ENCODE peak calls at places on chromosomes 13 and 19, in eight cellular contexts. S is mesendoderm, H is mammary epithelial cell, R is PC-3, B is fibroblast of lung, C is K562, E is neural progenitor cell, D is DND-41. J is an unnamed sample. For H3K79me2 and H3K27me3, the result is how much of the 10 kb centered on the place peaks cover.

GRCh38 chr19:33622809-33623511 is 1.2 kb downstream of the CHST8 start:
- DNase-seq in S (peak), C (no peak), H (no peak), D (no peak), B (no peak), R (no peak), E (peak), J (peak)

GRCh38 chr19:16078311-16078758 is 2.0 kb downstream of the TPM4 start:
- DNase-seq in S (peak), H (peak), B (peak), R (peak), C (no peak), D (peak), E (peak), J (peak)

GRCh38 chr19:1276620-1277007 is 1.3 kb downstream of the FAM174C start:
- DNase-seq in D (no peak), B (no peak), E (no peak), C (no peak), S (no peak), H (no peak), R (no peak), J (no peak)

GRCh38 chr19:46213156-46213555 is 16.4 kb upstream of the IGFL1 start:
- DNase-seq in D (no peak), S (peak), B (no peak), H (no peak), R (no peak), E (no peak), C (no peak), J (no peak)

GRCh38 chr13:110651271-110651670 is 35.9 kb downstream of the NAXD start:
- DNase-seq in C (no peak), E (no peak), H (no peak), R (no peak), D (no peak), B (no peak), S (no peak), J (no peak)

GRCh38 chr19:3178377-3178972 is at the start of gene S1PR4:
- DNase-seq in B (no peak), R (no peak), D (peak), S (no peak), H (no peak), E (no peak), C (no peak), J (no peak)

GRCh38 chr19:13729859-13730258 is 34.5 kb upstream of the MRI1 start:
- DNase-seq in S (no peak), E (no peak), H (no peak), B (peak), R (peak), C (no peak), D (no peak), J (peak)

GRCh38 chr13:98496239-98496668 is 80.7 kb downstream of the STK24 start:
- DNase-seq in C (no peak), B (no peak), S (no peak), E (no peak), H (no peak), D (no peak), R (no peak), J (peak)

GRCh38 chr19:35231956-35232746 is 3.6 kb upstream of the FAM187B start:
- DNase-seq in S (no peak), R (no peak), H (no peak), E (no peak), B (no peak), C (no peak), D (no peak), J (no peak)

GRCh38 chr19:35786299-35787160 is 11.2 kb downstream of the ARHGAP33 start:
- DNase-seq in R (no peak), E (no peak), C (no peak), D (no peak), S (no peak), H (no peak), B (no peak), J (no peak)

GRCh38 chr19:48468806-48469055 is 438 bp upstream of the CYTH2 start:
- DNase-seq in E (no peak), H (no peak), B (no peak), S (no peak), R (no peak), C (no peak), D (no peak), J (no peak)

GRCh38 chr13:25678398-25678797 is 306.6 kb downstream of the ATP8A2 start:
- DNase-seq in R (no peak), H (no peak), E (no peak), C (no peak), S (peak), B (no peak), D (peak), J (no peak)

GRCh38 chr13:39350461-39350881 is 252.5 kb downstream of the LHFPL6 start:
- DNase-seq in E (peak), B (peak), R (no peak), S (no peak), C (no peak), H (no peak), D (no peak), J (no peak)

GRCh38 chr19:2813235-2814160 is 6.2 kb upstream of the ZNF554 start:
- DNase-seq in C (no peak), B (no peak), H (no peak), S (peak), R (no peak), D (no peak), E (no peak), J (no peak)

GRCh38 chr19:5873617-5874199 is 3.4 kb upstream of the FUT5 start:
- DNase-seq in S (no peak), C (no peak), E (no peak), H (no peak), D (no peak), R (no peak), B (no peak), J (no peak)

GRCh38 chr13:112346173-112346898 is 29.8 kb upstream of the SPACA7 start:
- DNase-seq in R (no peak), H (no peak), D (no peak), S (peak), B (no peak), C (no peak), E (peak), J (peak)

GRCh38 chr19:36483653-36484052 is 5.7 kb downstream of the ZNF566 start:
- DNase-seq in S (no peak), B (no peak), D (no peak), E (no peak), H (no peak), C (no peak), R (no peak), J (no peak)

GRCh38 chr19:38059897-38060296 is 152.9 kb downstream of the SIPA1L3 start:
- DNase-seq in S (no peak), H (no peak), C (no peak), B (no peak), E (no peak), R (no peak), D (no peak), J (no peak)

GRCh38 chr19:44657211-44657921 is 13.7 kb downstream of the PVR start:
- DNase-seq in E (peak), B (peak), S (peak), C (peak), D (peak), H (no peak), R (peak), J (peak)
- H3K79me2 ChIP-seq in E (under half), B (under half), S (under half), C (under half), D (under half), H (under half), R (under half), J (under half)

DNA sequence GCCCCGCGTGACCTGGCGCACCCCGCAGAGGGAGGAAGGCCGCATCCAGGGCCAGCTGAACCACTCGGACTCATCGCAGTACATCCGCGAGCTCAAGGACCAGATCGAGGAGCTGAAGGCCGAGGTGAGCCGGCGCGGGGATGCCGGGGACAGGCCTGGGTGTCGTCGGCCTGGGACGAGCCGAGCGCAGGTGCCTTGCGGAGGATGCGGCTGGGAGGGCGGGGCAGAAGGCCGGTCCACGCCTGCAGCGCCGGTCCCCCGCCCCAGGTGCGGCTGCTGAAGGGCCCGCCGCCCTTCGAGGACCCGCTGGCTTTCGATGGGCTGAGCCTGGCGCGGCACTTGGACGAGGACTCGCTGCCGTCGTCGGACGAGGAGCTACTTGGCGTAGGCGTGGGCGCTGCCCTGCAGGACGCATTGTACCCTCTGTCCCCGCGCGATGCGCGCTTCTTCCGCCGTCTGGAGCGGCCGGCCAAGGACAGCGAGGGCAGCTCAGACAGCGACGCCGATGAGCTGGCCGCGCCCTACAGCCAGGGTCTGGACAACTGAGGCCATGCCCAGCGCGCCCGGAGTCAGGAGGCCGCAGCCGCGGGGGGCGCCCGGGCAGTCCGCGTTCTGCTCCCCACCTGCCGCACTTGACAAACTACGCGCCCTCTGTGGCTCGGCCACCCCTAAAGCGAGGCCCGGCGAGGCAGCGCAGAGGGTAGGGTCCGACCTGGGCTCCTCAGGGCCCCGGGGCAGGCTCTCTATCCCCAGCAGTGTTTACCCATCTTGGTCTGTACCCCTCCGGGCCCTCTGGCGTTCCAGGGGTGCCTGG is 10.8 kb downstream of the PRR36 start:
- DNase-seq in R (no peak), D (no peak), C (no peak), H (no peak), S (peak), E (peak), B (no peak), J (no peak)
- H3K27me3 ChIP-seq in R (under half), D (under half), C (under half), H (under half), S (under half), E (half or more), B (under half), J (under half)

DNA sequence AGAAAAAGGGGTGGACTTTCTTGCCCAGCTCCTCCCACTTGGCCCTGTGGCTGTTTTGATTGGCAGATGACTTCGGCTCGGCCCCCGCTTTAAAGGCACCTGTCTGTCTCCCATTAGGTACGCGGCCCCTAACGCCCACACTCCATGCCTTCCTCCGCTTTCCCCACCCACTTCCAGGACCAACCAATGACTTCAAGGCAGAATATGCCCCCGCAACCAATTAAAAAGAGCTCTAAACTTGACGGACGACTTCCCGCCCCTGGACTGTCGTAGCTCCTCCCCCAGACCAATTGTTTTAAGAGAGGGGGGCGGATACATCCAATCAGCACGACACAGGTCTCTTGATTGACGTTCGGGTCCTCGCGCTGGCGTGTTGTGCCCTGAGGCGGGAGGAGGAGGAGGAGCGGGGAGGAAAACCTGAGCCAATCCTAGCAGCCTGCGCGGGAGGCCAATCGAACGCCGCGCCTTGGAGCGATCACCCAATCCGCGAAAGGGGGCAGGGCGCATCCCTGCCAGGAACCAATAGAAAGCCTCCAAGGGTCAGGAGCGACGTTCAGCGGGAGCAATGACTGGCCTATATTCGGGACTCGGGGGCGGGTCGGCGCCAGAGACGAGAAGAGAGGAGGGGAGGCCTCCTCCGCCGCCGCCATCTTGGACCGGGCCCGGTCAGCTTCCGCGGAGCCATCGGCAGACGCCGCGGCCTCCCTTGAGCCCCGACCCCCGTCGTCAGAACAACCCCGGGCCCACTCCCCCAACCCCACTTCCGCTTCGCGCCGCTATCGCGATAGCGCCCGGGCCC is at the start of gene CNOT3:
- DNase-seq in R (peak), E (peak), C (peak), S (peak), D (peak), H (peak), B (peak), J (peak)
- H3K79me2 ChIP-seq in R (under half), E (under half), C (under half), S (under half), D (under half), H (under half), B (under half), J (under half)

DNA sequence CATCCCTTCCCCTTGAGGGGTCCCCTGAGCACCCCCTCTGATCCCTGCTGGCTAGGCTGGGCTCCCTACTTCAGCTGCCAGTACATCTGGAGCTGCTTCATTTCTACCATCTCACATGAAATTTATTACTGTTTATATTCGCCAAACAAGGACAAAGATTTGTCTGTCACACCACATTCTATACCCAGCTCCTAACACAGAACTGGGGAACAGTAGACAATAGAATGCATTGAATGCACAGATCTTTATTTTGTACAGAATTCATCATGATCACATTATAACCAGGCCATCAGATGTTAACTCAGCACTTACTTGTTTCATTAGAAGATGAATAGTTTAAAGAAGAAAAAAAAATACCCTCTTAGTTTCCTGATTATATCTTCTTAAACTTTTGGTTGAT is 159.4 kb downstream of the KLF5 start:
- DNase-seq in B (no peak), R (no peak), H (no peak), D (no peak), C (no peak), S (no peak), E (no peak), J (no peak)
- H3K27me3 ChIP-seq in B (under half), R (under half), H (under half), D (under half), C (under half), S (under half), E (under half), J (under half)

GRCh38 chr13:114062754-114063153 is 69.7 kb downstream of the RASA3 start:
- DNase-seq in H (no peak), C (no peak), E (no peak), B (no peak), D (no peak), R (no peak), S (no peak), J (peak)

GRCh38 chr13:114063545-114064515 is 68.6 kb downstream of the RASA3 start:
- DNase-seq in C (peak), H (peak), R (peak), S (no peak), D (no peak), B (peak), E (peak), J (peak)

GRCh38 chr13:114065926-114066774 is 66.3 kb downstream of the RASA3 start:
- DNase-seq in B (no peak), D (no peak), E (no peak), R (no peak), H (no peak), C (no peak), S (no peak), J (peak)

GRCh38 chr13:114065141-114065925 is 67.1 kb downstream of the RASA3 start:
- DNase-seq in C (peak), R (peak), B (peak), S (peak), H (peak), E (peak), D (no peak), J (peak)

DNA sequence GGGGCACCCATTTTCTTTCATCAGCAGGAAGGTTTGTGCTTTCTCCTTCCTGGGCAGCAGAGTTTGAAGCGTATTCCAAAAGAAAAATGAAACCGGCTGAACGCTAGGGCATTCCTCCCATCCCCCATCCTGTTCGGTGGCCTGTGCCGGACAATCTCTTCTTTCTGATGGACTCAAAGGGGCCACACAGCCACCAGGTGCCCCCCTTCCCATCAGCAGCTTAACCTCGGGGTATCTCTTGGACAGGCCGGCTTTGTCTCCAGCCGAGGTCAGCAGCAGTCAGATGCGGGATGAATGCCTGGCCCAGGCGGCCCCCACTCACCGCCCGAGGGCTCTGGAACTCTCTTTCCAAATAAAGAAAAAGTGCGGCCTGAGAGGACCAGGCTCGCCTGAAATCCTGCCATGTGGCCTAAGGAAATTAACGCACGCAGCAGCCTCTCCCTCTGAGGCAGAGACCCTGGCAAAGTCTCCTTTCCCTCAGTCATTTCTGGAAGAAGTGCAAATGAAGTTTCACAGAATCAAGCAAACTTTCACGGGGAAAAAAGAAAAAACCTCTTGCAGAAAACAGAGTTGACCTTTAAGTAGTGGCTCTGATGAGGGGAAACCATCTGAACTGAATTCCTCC is 67.8 kb downstream of the RASA3 start:
- DNase-seq in R (peak), E (peak), C (peak), D (no peak), B (peak), H (peak), S (no peak), J (peak)
- H3K79me2 ChIP-seq in R (under half), E (under half), C (half or more), D (half or more), B (half or more), H (under half), S (under half), J (half or more)

GRCh38 chr13:51137250-51137649 is 26.2 kb upstream of the C13orf42 start:
- DNase-seq in C (no peak), H (no peak), R (no peak), S (no peak), D (no peak), B (no peak), E (no peak), J (no peak)
- H3K27me3 ChIP-seq in C (under half), H (under half), R (under half), S (under half), D (under half), B (under half), E (under half), J (under half)

J was measured in GM23248.